ENCODE peak calls at places on chromosomes 2 and 18, in nine cellular contexts. H is dorsolateral prefrontal cortex, I is WERI-Rb-1, G is GM23338, D is psoas muscle, P is cardiac muscle cell, R is stomach, U is lower lobe of right lung, V is Panc1. Y is an unnamed sample.
A peak's percentile ranks its signal among the peaks of the same experiment; 100 is the strongest.

GRCh38 chr2:96344011-96344410 is 8.4 kb downstream of the NCAPH start:
- DNase-seq in H (no peak), I (no peak), G (no peak), D (no peak), P (no peak), R (no peak), U (no peak), V (no peak), Y (peak; percentile 42)

GRCh38 chr2:74253937-74254336 is 55.5 kb downstream of the MTHFD2 start:
- DNase-seq in H (no peak), I (no peak), G (no peak), D (no peak), P (no peak), R (no peak), U (no peak), V (no peak), Y (no peak)

GRCh38 chr18:76643199-76643598 is 148.2 kb upstream of the ZNF516 start:
- DNase-seq in H (no peak), I (no peak), G (no peak), D (no peak), P (no peak), R (no peak), U (no peak), V (no peak), Y (no peak)

GRCh38 chr18:8480506-8481328 is 128.5 kb upstream of the RAB12 start:
- DNase-seq in H (no peak), I (peak; percentile 64), G (peak; percentile 59), D (no peak), P (peak; percentile 81), R (peak; percentile 34), U (no peak), V (peak; percentile 12), Y (peak; percentile 68)

GRCh38 chr18:46676162-46676830 is 19.3 kb upstream of the LOXHD1 start:
- DNase-seq in H (no peak), I (no peak), G (no peak), D (no peak), P (no peak), R (no peak), U (no peak), V (peak; percentile 13), Y (no peak)

GRCh38 chr2:109459485-109459884 is 154.3 kb downstream of the SEPTIN10 start:
- DNase-seq in H (no peak), I (no peak), G (no peak), D (no peak), P (no peak), R (no peak), U (no peak), V (no peak), Y (peak; percentile 73)

GRCh38 chr18:25314824-25315223 is 37.1 kb downstream of the ZNF521 start:
- DNase-seq in H (no peak), I (no peak), G (no peak), D (no peak), P (no peak), R (no peak), U (no peak), V (no peak), Y (no peak)

GRCh38 chr2:40592223-40592622 is 140.3 kb upstream of the SLC8A1 start:
- DNase-seq in H (no peak), I (no peak), G (peak; percentile 54), D (no peak), P (peak; percentile 49), R (no peak), U (no peak), V (no peak), Y (no peak)

GRCh38 chr2:229943770-229944449 is 21.6 kb downstream of the FBXO36 start:
- DNase-seq in H (no peak), I (no peak), G (no peak), D (no peak), P (no peak), R (no peak), U (no peak), V (no peak), Y (peak; percentile 10)

GRCh38 chr2:215664847-215665525 is 229.1 kb upstream of the FN1 start:
- DNase-seq in H (no peak), I (no peak), G (no peak), D (no peak), P (no peak), R (no peak), U (no peak), V (no peak), Y (peak; percentile 81)

GRCh38 chr2:229514318-229514717 is 200.0 kb downstream of the DNER start:
- DNase-seq in H (no peak), I (no peak), G (no peak), D (no peak), P (no peak), R (no peak), U (no peak), V (no peak), Y (no peak)

GRCh38 chr2:96409543-96410184 is 74.1 kb downstream of the NCAPH start:
- DNase-seq in H (no peak), I (no peak), G (no peak), D (no peak), P (no peak), R (no peak), U (no peak), V (no peak), Y (no peak)

GRCh38 chr2:201151127-201152074 is 31.5 kb upstream of the CASP10 start:
- DNase-seq in H (no peak), I (no peak), G (no peak), D (no peak), P (no peak), R (no peak), U (no peak), V (peak; percentile 74), Y (peak; percentile 89)
- H3K4me3 ChIP-seq in H (no peak overlapping the region), I (no peak overlapping the region), G (no peak overlapping the region), D (peak overlapping the region; percentile 20), P (no peak overlapping the region), R (no peak overlapping the region), U (no peak overlapping the region), V (no peak overlapping the region), Y (no peak overlapping the region)

GRCh38 chr2:238963970-238964331 is 116.1 kb downstream of the TWIST2 start:
- DNase-seq in H (no peak), I (no peak), G (no peak), D (no peak), P (no peak), R (no peak), U (no peak), V (no peak), Y (no peak)

GRCh38 chr2:238966274-238966937 is 118.5 kb downstream of the TWIST2 start:
- DNase-seq in H (no peak), I (no peak), G (no peak), D (no peak), P (no peak), R (no peak), U (no peak), V (no peak), Y (no peak)

GRCh38 chr2:238963164-238963969 is 115.5 kb downstream of the TWIST2 start:
- DNase-seq in H (no peak), I (no peak), G (no peak), D (no peak), P (no peak), R (no peak), U (no peak), V (no peak), Y (peak; percentile 23)

GRCh38 chr2:238965371-238966273 is 117.7 kb downstream of the TWIST2 start:
- DNase-seq in H (no peak), I (no peak), G (no peak), D (no peak), P (no peak), R (no peak), U (no peak), V (no peak), Y (no peak)

DNA sequence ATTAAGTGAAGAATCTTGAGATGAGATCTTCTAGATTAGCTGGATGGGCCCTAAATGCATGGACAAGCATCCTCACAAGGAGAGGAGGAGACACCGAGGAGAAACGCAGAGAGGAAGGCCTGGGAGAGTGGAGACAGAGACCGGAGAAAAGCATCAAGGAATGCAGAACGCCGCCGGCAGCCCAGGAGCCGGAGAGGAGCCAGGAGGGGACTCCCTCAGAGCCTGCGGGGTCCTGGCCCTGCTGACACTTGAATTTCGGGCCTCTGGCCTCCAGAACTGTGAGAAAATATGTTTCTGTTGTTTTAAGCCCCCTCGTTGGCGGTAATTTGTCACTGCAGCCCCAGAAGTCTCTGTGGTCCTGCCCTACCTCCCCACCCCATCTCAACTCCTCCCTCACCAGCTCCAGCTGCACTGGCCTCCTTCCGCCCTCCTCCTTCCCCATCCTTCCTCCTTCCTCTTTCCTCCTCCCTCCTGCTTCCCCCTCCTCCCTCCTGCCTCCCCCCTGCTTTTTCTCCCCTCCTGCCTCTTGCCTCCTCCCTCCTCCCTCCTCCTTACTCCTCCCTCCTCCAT is 116.7 kb downstream of the TWIST2 start:
- DNase-seq in H (no peak), I (no peak), G (no peak), D (no peak), P (no peak), R (no peak), U (no peak), V (no peak), Y (no peak)
- TF ChIP-seq CTCF in H (no peak), I (no peak), G (no peak), D (no peak), P (no peak), R (no peak), U (no peak), V (no peak), Y (no peak)

GRCh38 chr2:181685150-181685688 is 4.9 kb upstream of the NEUROD1 start:
- DNase-seq in H (no peak), I (peak; percentile 55), G (peak; percentile 83), D (no peak), P (peak; percentile 69), R (no peak), U (no peak), V (no peak), Y (no peak)

GRCh38 chr2:181686566-181687185 is 6.4 kb upstream of the NEUROD1 start:
- DNase-seq in H (no peak), I (no peak), G (no peak), D (no peak), P (no peak), R (no peak), U (no peak), V (no peak), Y (no peak)

GRCh38 chr2:181694271-181694670 is 14.0 kb upstream of the NEUROD1 start:
- DNase-seq in H (no peak), I (peak; percentile 63), G (no peak), D (no peak), P (no peak), R (no peak), U (no peak), V (no peak), Y (no peak)

DNA sequence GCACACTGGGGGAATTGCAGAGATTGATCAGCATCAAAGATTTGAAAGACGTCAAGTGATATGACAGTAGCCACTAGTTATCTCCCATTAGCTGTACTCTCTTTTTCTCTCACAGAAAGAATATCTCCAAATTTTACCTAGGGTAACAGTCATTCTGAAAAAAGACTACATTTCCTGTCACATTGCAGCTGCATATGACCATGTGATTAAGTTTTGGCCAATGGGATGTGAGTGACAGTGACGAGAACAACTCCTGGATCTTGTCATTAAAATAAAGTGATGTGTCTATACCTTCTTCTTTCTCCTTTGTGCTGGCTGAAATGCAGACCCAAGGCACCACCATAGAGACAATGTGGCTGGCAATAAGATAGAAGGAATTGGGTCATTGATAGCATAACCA is 10.5 kb upstream of the NEUROD1 start:
- DNase-seq in H (no peak), I (no peak), G (no peak), D (no peak), P (no peak), R (no peak), U (no peak), V (no peak), Y (no peak)
- H3K27me3 ChIP-seq in H (no peaks in the 10 kb centered on the region), I (no peaks in the 10 kb centered on the region), G (peaks cover 43% of the 10 kb centered on the region), D (peaks cover 7% of the 10 kb centered on the region), P (peaks cover 77% of the 10 kb centered on the region), R (peaks cover 6% of the 10 kb centered on the region), U (peaks cover 12% of the 10 kb centered on the region), V (no peaks in the 10 kb centered on the region), Y (peaks cover 27% of the 10 kb centered on the region)

GRCh38 chr2:79393806-79394484 is 118.9 kb upstream of the CTNNA2 start:
- DNase-seq in H (no peak), I (peak; percentile 37), G (peak; percentile 56), D (no peak), P (peak; percentile 89), R (no peak), U (no peak), V (no peak), Y (no peak)
- H3K4me3 ChIP-seq in H (no peak overlapping the region), I (no peak overlapping the region), G (no peak overlapping the region), D (no peak overlapping the region), P (no peak overlapping the region), R (no peak overlapping the region), U (no peak overlapping the region), V (no peak overlapping the region), Y (no peak overlapping the region)